ENCODE peak calls at places on chromosomes 5 and 9, in four cellular contexts. D, C, V and H are unnamed samples.

GRCh38 chr9:13278023-13278367 is 1.5 kb downstream of the MPDZ start:
- DNase-seq in D (no peak), C (peak; percentile 20), V (peak; percentile 11), H (no peak)

GRCh38 chr5:76527685-76528161 is 95.5 kb downstream of the F2RL2 start:
- DNase-seq in V (peak; percentile 27), C (no peak), D (no peak), H (no peak)

GRCh38 chr5:149838881-149839739 is 105.5 kb downstream of the PDE6A start:
- DNase-seq in D (no peak), C (no peak), V (no peak), H (peak; percentile 22)

GRCh38 chr9:68832101-68832500 is 127.1 kb downstream of the PIP5K1B start:
- DNase-seq in V (no peak), D (no peak), C (no peak), H (no peak)

GRCh38 chr5:159041754-159042153 is 58.0 kb downstream of the EBF1 start:
- DNase-seq in D (no peak), V (no peak), C (no peak), H (no peak)

GRCh38 chr5:6602441-6602840 is 30.4 kb downstream of the NSUN2 start:
- DNase-seq in D (no peak), C (no peak), V (no peak), H (no peak)

GRCh38 chr5:171573451-171574160 is 154.2 kb downstream of the FGF18 start:
- DNase-seq in V (no peak), D (no peak), C (no peak), H (no peak)

GRCh38 chr9:98094316-98094715 is 24.7 kb downstream of the TRIM14 start:
- DNase-seq in V (no peak), D (no peak), C (no peak), H (no peak)

GRCh38 chr9:23826120-23826629 is at the start of gene ELAVL2:
- DNase-seq in C (no peak), V (no peak), D (peak; percentile 26), H (no peak)

GRCh38 chr9:83067579-83067978 is 4.6 kb upstream of the RASEF start:
- DNase-seq in D (no peak), C (no peak), V (no peak), H (no peak)

GRCh38 chr5:123093279-123094226 is 4.5 kb downstream of the PRDM6 start:
- DNase-seq in D (no peak), C (no peak), V (no peak), H (no peak)

DNA sequence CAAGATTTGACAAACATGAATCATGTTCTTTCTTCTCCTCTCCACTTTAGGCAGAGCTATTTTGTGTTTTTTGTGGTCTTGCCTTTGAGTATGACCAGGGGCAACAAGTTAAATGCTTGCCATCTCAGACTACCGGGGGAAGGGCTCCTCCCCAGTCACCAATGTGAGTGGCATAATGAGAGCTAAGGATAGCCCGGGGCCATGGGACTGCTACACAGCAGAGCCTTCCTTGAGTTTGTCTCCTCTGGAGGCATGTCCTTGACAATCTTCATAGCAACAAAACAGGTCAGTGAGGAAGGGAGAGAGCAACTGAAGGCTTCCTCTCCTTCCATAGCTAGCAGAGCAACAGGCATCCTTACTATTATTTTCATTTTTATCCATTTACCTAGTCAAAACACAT is 299.3 kb downstream of the ENC1 start:
- DNase-seq in D (no peak), V (no peak), C (no peak), H (no peak)
- TF ChIP-seq RAD21 in D (no peak), V (no peak), C (no peak), H (no peak)

DNA sequence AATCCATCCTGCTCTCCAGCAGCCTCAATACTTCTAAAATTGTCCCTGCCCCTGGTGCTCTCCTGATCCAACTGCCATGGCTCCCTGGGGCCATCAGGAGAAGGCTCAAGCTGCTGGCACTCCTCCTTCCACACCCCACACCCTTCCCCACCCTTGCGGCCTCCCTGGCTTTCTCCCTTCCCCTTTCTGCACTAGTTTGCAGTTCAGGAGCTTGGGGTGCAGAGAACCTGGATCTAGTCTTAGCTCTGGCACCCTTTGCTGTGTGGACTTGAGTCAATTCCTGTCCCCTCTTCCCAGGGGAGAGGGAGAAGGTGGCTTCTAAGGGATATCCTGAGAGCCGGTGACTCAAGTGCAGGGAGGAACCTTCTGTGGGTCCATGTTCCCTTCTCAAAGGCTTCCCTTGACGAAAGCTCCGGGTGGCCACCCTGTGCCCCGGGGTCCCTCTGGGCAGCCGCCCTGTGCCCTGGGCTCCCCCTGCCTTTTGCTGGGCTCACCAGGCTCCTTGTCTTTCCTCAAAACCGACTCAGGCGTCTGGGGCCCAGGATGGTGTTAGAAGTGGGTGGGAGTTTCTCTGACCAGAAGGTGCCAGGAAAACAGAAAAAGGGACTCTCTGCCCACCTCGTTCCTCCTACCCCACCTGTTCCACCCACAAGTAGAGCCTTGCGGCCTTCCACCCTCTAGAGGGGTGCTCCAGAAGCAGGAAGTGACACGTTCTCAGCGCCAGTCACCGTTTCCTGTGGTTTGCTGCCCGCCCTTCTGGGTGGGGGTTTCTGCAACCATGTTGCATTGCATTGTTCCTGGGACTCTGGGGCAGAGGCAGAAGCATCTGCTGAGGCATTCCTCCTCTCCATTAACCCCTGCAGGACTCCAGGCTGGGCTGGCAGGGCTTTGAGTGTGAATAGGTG is 15.0 kb downstream of the GLIPR2 start:
- DNase-seq in C (no peak), D (peak; percentile 72), V (no peak), H (no peak)
- TF ChIP-seq SP1 in C (no peak), D (peak; percentile 77), V (no peak), H (no peak)

GRCh38 chr5:31731710-31732301 is 92.9 kb downstream of the PDZD2 start:
- DNase-seq in D (no peak), C (no peak), V (no peak), H (no peak)
- H3K4me2 ChIP-seq in D (no peak overlapping the region), C (no peak overlapping the region), V (no peak overlapping the region), H (no peak overlapping the region)

GRCh38 chr5:146357125-146357524 is 18.5 kb downstream of the POU4F3 start:
- DNase-seq in V (no peak), C (no peak), D (no peak), H (no peak)
- TF ChIP-seq RAD21 in V (no peak), C (no peak), D (no peak), H (no peak)

DNA sequence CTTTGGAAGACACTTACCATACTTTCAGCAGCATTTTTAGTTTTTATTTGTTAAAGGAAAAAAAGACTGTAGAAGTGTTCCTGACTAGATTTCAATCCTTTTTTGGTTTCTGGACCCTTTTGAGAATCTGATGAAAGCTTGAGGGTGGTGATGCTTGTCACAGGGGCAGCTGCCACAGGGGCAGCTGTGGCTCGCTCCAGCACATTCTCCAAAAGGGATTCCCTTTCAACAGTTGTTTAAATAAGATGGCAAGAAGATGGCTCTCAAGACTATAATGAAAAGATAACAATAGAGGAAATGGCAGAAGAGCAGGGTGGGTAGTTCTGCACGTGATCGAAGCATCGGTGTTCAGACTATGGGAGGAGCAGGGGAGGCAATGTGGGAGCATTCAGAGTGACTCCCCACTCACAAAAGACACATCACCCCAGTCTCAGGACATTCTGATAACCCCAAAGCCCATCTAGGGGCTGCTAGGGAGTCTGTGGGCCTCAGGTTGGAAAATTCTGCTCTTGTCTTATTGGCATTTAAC is 46.5 kb upstream of the TNFAIP8 start:
- DNase-seq in V (no peak), D (no peak), C (no peak), H (no peak)
- TF ChIP-seq SP1 in V (no peak), D (no peak), C (no peak), H (no peak)